ENCODE peak calls at places on chromosomes 11 and 22, in four cellular contexts. E, C, Z and J are unnamed samples.

GRCh38 chr22:27895600-27895999 is 23.5 kb downstream of the PITPNB start:
- DNase-seq in E (no peak), C (no peak), Z (no peak), J (no peak)

GRCh38 chr11:122676638-122677037 is 21.1 kb downstream of the UBASH3B start:
- DNase-seq in E (no peak), C (no peak), Z (no peak), J (no peak)

GRCh38 chr22:31637375-31637937 is 24.6 kb downstream of the PISD start:
- DNase-seq in E (no peak), C (peak), Z (peak), J (no peak)

GRCh38 chr11:112229746-112230433 is 3.7 kb downstream of the PTS start:
- DNase-seq in E (peak), C (no peak), Z (no peak), J (no peak)

GRCh38 chr22:50218996-50219727 is 18.4 kb downstream of the SELENOO start:
- DNase-seq in E (peak), C (peak), Z (peak), J (peak)

GRCh38 chr11:19419813-19420212 is 179.1 kb upstream of the E2F8 start:
- DNase-seq in E (no peak), C (no peak), Z (no peak), J (no peak)

GRCh38 chr11:20035701-20036601 is 124.3 kb downstream of the DBX1 start:
- DNase-seq in E (peak), C (no peak), Z (peak), J (no peak)

GRCh38 chr11:59212744-59213573 is at the start of gene MPEG1:
- DNase-seq in E (no peak), C (no peak), Z (peak), J (peak)

GRCh38 chr11:10803676-10804075 is 5.0 kb downstream of the EIF4G2 start:
- DNase-seq in E (no peak), C (no peak), Z (no peak), J (no peak)

GRCh38 chr11:133545199-133545709 is 13.0 kb upstream of the OPCML start:
- DNase-seq in E (no peak), C (no peak), Z (peak), J (no peak)

GRCh38 chr11:34860034-34860433 is 56.1 kb downstream of the APIP start:
- DNase-seq in E (no peak), C (no peak), Z (no peak), J (no peak)

GRCh38 chr22:49403102-49403501 is 424.6 kb downstream of the BRD1 start:
- DNase-seq in E (no peak), C (peak), Z (no peak), J (peak)

GRCh38 chr11:844693-845644 is 2.3 kb downstream of the TSPAN4 start:
- DNase-seq in E (peak), C (peak), Z (peak), J (peak)

GRCh38 chr11:28860898-28861297 is 752.7 kb downstream of the METTL15 start:
- DNase-seq in E (peak), C (no peak), Z (peak), J (no peak)

GRCh38 chr22:36332623-36333331 is 55.0 kb downstream of the MYH9 start:
- DNase-seq in E (peak), C (no peak), Z (peak), J (no peak)

GRCh38 chr11:64045700-64046099 is 10.0 kb downstream of the FLRT1 start:
- DNase-seq in E (no peak), C (no peak), Z (no peak), J (no peak)

GRCh38 chr22:41966607-41967240 is 2.5 kb upstream of the SEPTIN3 start:
- DNase-seq in E (peak), C (peak), Z (peak), J (no peak)

GRCh38 chr22:47035443-47035881 is 273.0 kb downstream of the TBC1D22A start:
- DNase-seq in E (no peak), C (no peak), Z (no peak), J (no peak)

GRCh38 chr11:69666752-69667536 is 8.2 kb downstream of the LTO1 start:
- DNase-seq in E (no peak), C (no peak), Z (no peak), J (no peak)

GRCh38 chr11:57276857-57277505 is 39.9 kb upstream of the APLNR start:
- DNase-seq in E (peak), C (no peak), Z (peak), J (no peak)

GRCh38 chr22:28229566-28230483 is 310.8 kb upstream of the PITPNB start:
- DNase-seq in E (peak), C (no peak), Z (no peak), J (no peak)

GRCh38 chr11:112864715-112865114 is 96.5 kb upstream of the NCAM1 start:
- DNase-seq in E (no peak), C (no peak), Z (no peak), J (no peak)

GRCh38 chr22:33659423-33659822 is 260.9 kb downstream of the LARGE1 start:
- DNase-seq in E (peak), C (peak), Z (no peak), J (no peak)

GRCh38 chr11:36376888-36377758 is 81.0 kb downstream of the PRR5L start:
- DNase-seq in E (peak), C (peak), Z (no peak), J (peak)

GRCh38 chr11:27972432-27973170 is 135.4 kb downstream of the KIF18A start:
- DNase-seq in E (peak), C (no peak), Z (no peak), J (no peak)

GRCh38 chr11:61149624-61150615 is 11.3 kb downstream of the VPS37C start:
- DNase-seq in E (peak), C (peak), Z (no peak), J (no peak)

GRCh38 chr22:44182591-44183588 is 2.2 kb downstream of the PARVG start:
- DNase-seq in E (no peak), C (peak), Z (peak), J (no peak)

GRCh38 chr11:96474263-96474662 is 84.5 kb downstream of the JRKL start:
- DNase-seq in E (no peak), C (no peak), Z (no peak), J (no peak)

GRCh38 chr11:68287419-68287818 is 15.6 kb upstream of the C11orf24 start:
- DNase-seq in E (no peak), C (no peak), Z (no peak), J (no peak)

GRCh38 chr22:37378642-37379058 is 48.6 kb downstream of the ELFN2 start:
- DNase-seq in E (no peak), C (no peak), Z (no peak), J (no peak)

GRCh38 chr22:30015846-30016245 is 64.4 kb upstream of the HORMAD2 start:
- DNase-seq in E (no peak), C (no peak), Z (no peak), J (no peak)

GRCh38 chr11:792873-793272 is 3.0 kb upstream of the CEND1 start:
- DNase-seq in E (no peak), C (no peak), Z (no peak), J (no peak)

GRCh38 chr22:44279059-44279340 is 33.8 kb downstream of the SHISAL1 start:
- DNase-seq in E (no peak), C (no peak), Z (no peak), J (no peak)

GRCh38 chr11:11157201-11157600 is 195.8 kb downstream of the CSNK2A3 start:
- DNase-seq in E (peak), C (peak), Z (peak), J (no peak)

GRCh38 chr11:73236879-73237278 is 18.8 kb downstream of the P2RY2 start:
- DNase-seq in E (peak), C (peak), Z (peak), J (no peak)

GRCh38 chr11:46686886-46687810 is 13.3 kb downstream of the ARHGAP1 start:
- DNase-seq in E (peak), C (no peak), Z (no peak), J (no peak)

GRCh38 chr22:37258005-37258790 is 14.1 kb upstream of the RAC2 start:
- DNase-seq in E (no peak), C (no peak), Z (no peak), J (no peak)

GRCh38 chr22:25232301-25232700 is 12.9 kb downstream of the CRYBB2 start:
- DNase-seq in E (peak), C (no peak), Z (no peak), J (no peak)

GRCh38 chr11:16248248-16248647 is 108.1 kb downstream of the SOX6 start:
- DNase-seq in E (no peak), C (no peak), Z (no peak), J (no peak)

GRCh38 chr11:16252373-16252772 is 104.0 kb downstream of the SOX6 start:
- DNase-seq in E (peak), C (no peak), Z (no peak), J (no peak)
- TF ChIP-seq CTCF in E (peak), C (peak), Z (no peak), J (peak)

GRCh38 chr11:72228844-72229231 is 4.3 kb downstream of the INPPL1 start:
- DNase-seq in E (no peak), C (peak), Z (no peak), J (peak)

GRCh38 chr11:72227316-72228228 is 3.0 kb downstream of the INPPL1 start:
- DNase-seq in E (no peak), C (peak), Z (no peak), J (peak)

GRCh38 chr11:72229336-72229924 is 4.9 kb downstream of the INPPL1 start:
- DNase-seq in E (no peak), C (peak), Z (no peak), J (peak)

GRCh38 chr11:72226701-72227100 is 2.1 kb downstream of the INPPL1 start:
- DNase-seq in E (no peak), C (peak), Z (no peak), J (peak)

GRCh38 chr11:72228229-72228843 is 3.8 kb downstream of the INPPL1 start:
- DNase-seq in E (no peak), C (peak), Z (no peak), J (peak)
- TF ChIP-seq CTCF in E (peak), C (no peak), Z (no peak), J (peak)

GRCh38 chr22:24106385-24107381 is 74.6 kb upstream of the SUSD2 start:
- DNase-seq in E (no peak), C (no peak), Z (peak), J (no peak)
- TF ChIP-seq CTCF in E (peak), C (no peak), Z (peak), J (peak)

GRCh38 chr11:92946707-92947106 is 22.7 kb upstream of the MTNR1B start:
- DNase-seq in E (no peak), C (no peak), Z (no peak), J (no peak)

GRCh38 chr11:92939305-92939704 is 30.1 kb upstream of the MTNR1B start:
- DNase-seq in E (no peak), C (no peak), Z (no peak), J (no peak)

DNA sequence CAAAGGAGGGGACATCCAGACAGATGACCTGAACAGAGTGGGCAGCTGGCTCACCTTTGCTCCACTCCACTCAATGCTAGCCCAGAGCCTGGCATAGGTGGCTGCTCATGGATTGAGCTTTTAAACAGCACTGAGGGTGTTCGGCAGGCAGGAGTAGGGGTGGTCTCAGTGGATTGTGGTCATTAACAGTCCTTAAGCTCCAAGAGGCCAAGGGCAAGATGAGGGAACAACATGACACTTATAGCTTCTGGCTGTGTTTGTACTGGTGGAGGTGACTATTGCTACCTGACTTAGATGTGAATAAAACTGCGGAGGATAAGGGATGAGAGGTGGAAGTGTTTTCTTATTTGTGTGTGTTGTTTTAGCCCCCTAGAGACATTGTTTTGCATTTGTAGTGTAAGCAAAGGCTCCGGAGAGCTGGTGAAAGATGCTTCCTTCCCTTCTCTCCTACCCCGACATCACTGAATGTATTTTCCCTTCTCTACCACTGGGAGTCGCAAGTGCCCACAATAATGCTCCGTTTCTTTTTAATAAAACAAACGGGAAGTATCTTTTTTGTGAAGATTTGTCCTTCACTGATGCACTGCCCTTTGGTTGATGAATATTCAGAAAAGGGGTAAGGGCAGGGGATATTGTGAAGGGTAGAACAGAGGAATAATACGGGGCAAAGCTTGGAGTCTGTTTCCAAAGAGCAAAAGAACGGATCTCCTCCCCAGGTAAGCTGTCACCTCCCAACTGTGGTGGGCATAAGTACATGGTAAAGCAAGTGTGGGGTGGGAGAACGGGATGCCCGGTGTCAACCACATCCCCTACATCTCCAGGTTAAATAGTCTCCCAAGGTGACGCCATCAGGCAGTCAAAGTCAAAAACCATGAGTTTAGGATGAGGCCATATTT is 27.5 kb upstream of the MTNR1B start:
- DNase-seq in E (peak), C (no peak), Z (peak), J (no peak)
- TF ChIP-seq CTCF in E (peak), C (peak), Z (peak), J (peak)

GRCh38 chr11:44334356-44335004 is 24.5 kb upstream of the ALX4 start:
- DNase-seq in E (no peak), C (no peak), Z (no peak), J (no peak)
- TF ChIP-seq CTCF in E (no peak), C (no peak), Z (no peak), J (no peak)

DNA sequence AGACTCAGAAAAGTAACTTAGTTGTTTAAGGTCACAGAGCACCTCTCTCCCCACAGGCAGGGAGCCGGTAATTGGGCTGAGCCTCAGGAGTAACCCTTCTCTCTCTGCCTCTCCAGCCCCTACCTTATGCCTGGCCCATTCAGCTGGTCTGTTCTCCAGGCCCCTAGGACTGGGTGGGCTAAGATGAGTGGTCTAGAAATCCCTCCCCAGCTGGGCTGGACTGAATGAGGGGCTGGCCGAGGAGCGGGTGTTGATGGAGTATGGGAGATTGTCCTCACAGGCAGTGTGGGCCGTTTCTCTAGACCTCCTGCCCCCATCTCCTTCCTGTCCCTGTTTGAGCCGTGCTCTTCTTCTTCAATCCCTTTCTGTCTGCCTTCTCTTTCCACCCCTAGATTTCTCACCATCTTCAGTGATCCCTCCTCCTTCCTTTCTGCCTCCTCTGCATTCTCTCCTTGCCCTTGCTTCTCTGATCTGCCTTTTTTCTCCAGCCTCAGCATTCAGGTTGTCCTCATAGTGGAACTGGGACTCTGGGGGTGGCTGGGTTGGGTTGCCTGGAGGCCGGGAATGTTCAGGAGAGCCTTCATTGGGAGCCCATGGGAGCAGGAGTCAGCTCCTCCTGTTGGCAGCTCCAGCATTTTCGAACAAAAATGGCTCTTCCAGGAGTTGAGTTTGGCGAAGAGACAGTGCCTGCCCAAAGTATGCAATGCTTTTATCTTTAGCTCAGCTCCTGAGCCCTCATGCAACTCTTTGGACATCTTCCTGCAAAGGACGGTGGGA is 7.6 kb downstream of the ST3GAL4 start:
- DNase-seq in E (no peak), C (no peak), Z (no peak), J (no peak)
- TF ChIP-seq CTCF in E (no peak), C (no peak), Z (no peak), J (no peak)

GRCh38 chr22:45709866-45710265 is 38.2 kb downstream of the ATXN10 start:
- DNase-seq in E (peak), C (no peak), Z (no peak), J (no peak)
- TF ChIP-seq CTCF in E (no peak), C (no peak), Z (no peak), J (no peak)

GRCh38 chr11:33682446-33682845 is 18.2 kb downstream of the C11orf91 start:
- DNase-seq in E (no peak), C (peak), Z (no peak), J (peak)
- TF ChIP-seq CTCF in E (peak), C (no peak), Z (no peak), J (peak)

GRCh38 chr11:65315866-65316233 is 1.2 kb downstream of the CDC42EP2 start:
- DNase-seq in E (no peak), C (no peak), Z (no peak), J (no peak)

GRCh38 chr11:65316311-65316978 is 1.8 kb downstream of the CDC42EP2 start:
- DNase-seq in E (peak), C (peak), Z (peak), J (no peak)

GRCh38 chr11:65315204-65315865 is 669 bp downstream of the CDC42EP2 start:
- DNase-seq in E (peak), C (peak), Z (peak), J (peak)

GRCh38 chr11:65316979-65317786 is 2.5 kb downstream of the CDC42EP2 start:
- DNase-seq in E (peak), C (peak), Z (no peak), J (no peak)

GRCh38 chr11:65314501-65315203 is at the start of gene CDC42EP2:
- DNase-seq in E (peak), C (peak), Z (peak), J (peak)
- TF ChIP-seq CTCF in E (no peak), C (no peak), Z (no peak), J (no peak)

DNA sequence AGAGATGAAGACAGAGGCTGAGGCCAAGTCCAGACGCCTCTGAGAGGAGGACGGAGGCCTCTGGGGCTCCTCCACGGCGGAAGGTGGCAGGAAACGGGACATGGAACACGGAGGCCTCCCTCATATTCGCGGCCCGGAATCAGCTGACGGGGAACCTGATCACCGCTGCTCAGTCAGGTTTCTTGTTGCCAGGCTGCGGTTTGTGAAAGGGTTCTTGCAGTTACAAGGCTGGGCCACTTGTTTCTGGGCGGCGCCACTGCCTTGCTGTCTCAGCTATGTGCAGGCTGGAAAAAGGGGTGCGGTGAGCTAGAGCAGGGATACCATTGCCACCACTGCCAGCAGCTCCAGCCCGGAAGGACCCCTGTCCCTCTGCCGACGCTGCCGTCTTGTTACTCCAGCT is 10.0 kb upstream of the MMP1 start:
- DNase-seq in E (peak), C (peak), Z (peak), J (no peak)
- TF ChIP-seq CTCF in E (peak), C (no peak), Z (peak), J (peak)